ENCODE peak calls at places on chromosomes 12 and 14, in six cellular contexts. F is fibroblast of villous mesenchyme, S is tibial artery, P is neural progenitor cell, N is pancreas, V is cardiac fibroblast. K is an unnamed sample.

GRCh38 chr14:29222671-29223268 is 456.2 kb downstream of the FOXG1 start:
- DNase-seq in F (peak), S (no peak), P (no peak), N (peak), V (peak), K (no peak)

GRCh38 chr12:124919646-124920352 is 5.3 kb upstream of the UBC start:
- DNase-seq in F (peak), S (no peak), P (peak), N (no peak), V (no peak), K (no peak)

GRCh38 chr12:21881950-21882349 is 59.3 kb downstream of the ABCC9 start:
- DNase-seq in F (no peak), S (no peak), P (no peak), N (no peak), V (no peak), K (no peak)

GRCh38 chr12:46921754-46922113 is 95.9 kb upstream of the SLC38A4 start:
- DNase-seq in F (peak), S (no peak), P (no peak), N (no peak), V (peak), K (no peak)

GRCh38 chr12:85814116-85814515 is 22.1 kb downstream of the RASSF9 start:
- DNase-seq in F (no peak), S (no peak), P (no peak), N (no peak), V (no peak), K (no peak)

GRCh38 chr14:99754141-99755067 is 38.8 kb upstream of the EML1 start:
- DNase-seq in F (no peak), S (peak), P (peak), N (no peak), V (peak), K (no peak)

GRCh38 chr14:65179918-65180724 is 77.8 kb upstream of the MAX start:
- DNase-seq in F (peak), S (peak), P (no peak), N (peak), V (peak), K (peak)

GRCh38 chr12:28191018-28191595 is 851 bp downstream of the CCDC91 start:
- DNase-seq in F (no peak), S (no peak), P (no peak), N (no peak), V (peak), K (peak)

GRCh38 chr14:94768521-94769412 is 1.1 kb downstream of the GSC start:
- DNase-seq in F (no peak), S (no peak), P (peak), N (peak), V (peak), K (no peak)

GRCh38 chr12:76332606-76333005 is 15.6 kb downstream of the BBS10 start:
- DNase-seq in F (no peak), S (no peak), P (no peak), N (no peak), V (no peak), K (no peak)

GRCh38 chr14:77051101-77051500 is 22.6 kb upstream of the IRF2BPL start:
- DNase-seq in F (no peak), S (peak), P (no peak), N (no peak), V (no peak), K (no peak)

GRCh38 chr14:34069854-34070582 is 119.1 kb upstream of the EGLN3 start:
- DNase-seq in F (no peak), S (no peak), P (no peak), N (no peak), V (no peak), K (no peak)

GRCh38 chr12:124007810-124008570 is 35.0 kb downstream of the ZNF664 start:
- DNase-seq in F (peak), S (no peak), P (no peak), N (peak), V (no peak), K (no peak)

DNA sequence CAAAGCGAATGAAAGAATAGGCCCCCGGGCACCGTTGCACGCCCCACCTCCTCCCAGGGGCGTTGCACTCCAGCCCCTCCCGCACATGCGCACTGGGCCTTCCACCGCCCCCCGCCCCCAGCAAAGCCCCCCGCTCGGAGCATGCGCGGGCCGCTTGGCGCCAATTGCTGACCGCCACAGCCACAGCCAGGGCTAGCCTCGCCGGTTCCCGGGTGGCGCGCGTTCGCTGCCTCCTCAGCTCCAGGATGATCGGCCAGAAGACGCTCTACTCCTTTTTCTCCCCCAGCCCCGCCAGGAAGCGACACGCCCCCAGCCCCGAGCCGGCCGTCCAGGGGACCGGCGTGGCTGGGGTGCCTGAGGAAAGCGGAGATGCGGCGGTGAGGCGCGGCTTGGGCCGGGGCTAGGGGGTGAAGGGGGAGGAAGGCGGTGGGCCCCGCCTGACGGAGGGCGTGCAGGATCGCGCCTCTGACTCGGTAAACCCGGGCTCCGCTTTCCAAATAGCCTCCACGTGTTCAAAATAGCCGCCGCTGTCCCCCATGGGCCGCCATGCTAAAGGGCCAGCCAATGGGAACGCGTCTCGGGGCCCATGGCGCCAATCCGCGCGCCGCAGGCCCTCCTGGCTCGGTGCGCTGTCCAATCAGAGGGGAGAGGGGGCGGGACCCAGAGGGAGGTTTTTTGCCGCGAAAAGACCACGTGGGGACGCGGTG is at the start of gene UNG:
- DNase-seq in F (peak), S (peak), P (peak), N (peak), V (peak), K (peak)
- TF ChIP-seq CTCF in F (no peak), S (peak), P (no peak), N (no peak), V (no peak), K (no peak)

DNA sequence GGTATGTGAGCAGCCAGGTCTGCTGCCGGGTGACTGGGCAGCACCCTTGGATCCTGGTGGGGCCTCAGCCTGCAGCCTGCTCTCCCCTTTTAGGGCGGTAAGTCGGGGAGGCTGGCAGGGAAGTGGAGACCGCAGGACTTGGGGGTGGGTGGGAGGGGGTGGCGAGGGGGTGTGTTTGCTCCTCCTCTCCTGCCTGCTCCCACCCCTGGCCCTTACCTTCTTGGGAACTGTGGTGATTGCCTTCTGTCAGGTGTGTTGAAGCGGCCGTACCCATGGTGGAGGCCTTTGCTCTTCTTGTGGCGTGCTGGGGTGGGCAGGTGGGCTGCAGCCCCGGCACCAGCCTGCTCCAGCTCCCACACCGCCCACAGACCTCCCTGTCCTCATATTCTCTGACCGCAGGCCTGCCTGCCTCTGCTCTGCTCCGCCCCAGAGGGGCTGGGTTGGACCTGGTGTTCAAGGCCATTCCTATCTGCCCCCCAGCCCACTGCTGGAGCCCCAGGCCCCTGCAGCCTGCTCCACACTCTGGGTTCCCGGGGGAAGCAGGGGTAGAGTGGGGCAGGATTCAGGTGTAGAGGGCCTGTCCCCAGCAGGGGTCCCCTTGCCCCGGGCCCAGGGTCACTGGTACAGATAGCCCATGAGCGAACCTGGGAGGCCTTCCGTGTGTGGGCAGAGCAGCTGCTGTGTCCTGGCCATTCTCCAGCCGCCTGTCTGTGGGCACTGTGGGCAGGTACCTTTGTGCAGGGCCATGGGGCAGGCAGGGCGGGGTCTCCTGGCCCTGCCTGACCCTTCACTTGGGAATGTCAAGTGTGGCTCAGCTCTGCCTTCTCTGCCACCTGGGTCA is 5.2 kb downstream of the TEDC1 start:
- DNase-seq in F (no peak), S (peak), P (no peak), N (no peak), V (no peak), K (no peak)
- TF ChIP-seq CTCF in F (no peak), S (no peak), P (no peak), N (no peak), V (no peak), K (no peak)

GRCh38 chr12:26833692-26834168 is 736 bp upstream of the ITPR2 start:
- DNase-seq in F (peak), S (peak), P (peak), N (peak), V (peak), K (no peak)
- TF ChIP-seq CTCF in F (no peak), S (no peak), P (no peak), N (no peak), V (no peak), K (no peak)

GRCh38 chr12:132660047-132660446 is 27.1 kb downstream of the POLE start:
- DNase-seq in F (no peak), S (peak), P (no peak), N (no peak), V (no peak), K (no peak)
- TF ChIP-seq CTCF in F (no peak), S (no peak), P (no peak), N (no peak), V (no peak), K (no peak)

K was measured in AG09319.